ENCODE peak calls at places on chromosomes 7 and 10, in four cellular contexts. M is MM.1S, R is mammary epithelial cell, F is right lobe of liver. H is an unnamed sample. For H3K4me1, the result is how much of the 10 kb centered on the place peaks cover.

GRCh38 chr10:23361665-23362064 is 17.1 kb upstream of the C10orf67 start:
- DNase-seq in M (no peak), F (no peak), R (no peak), H (no peak)

GRCh38 chr7:113774182-113774807 is 144.5 kb downstream of the PPP1R3A start:
- DNase-seq in R (peak), F (no peak), M (peak), H (no peak)

GRCh38 chr7:72337822-72338167 is 74.3 kb downstream of the CALN1 start:
- DNase-seq in M (no peak), R (no peak), F (no peak), H (no peak)

GRCh38 chr10:110077436-110078120 is 69.8 kb downstream of the ADD3 start:
- DNase-seq in R (peak), M (no peak), F (no peak), H (no peak)

GRCh38 chr7:129247087-129247486 is 22.3 kb downstream of the AHCYL2 start:
- DNase-seq in F (no peak), M (no peak), R (no peak), H (no peak)

GRCh38 chr10:120746016-120746755 is 105.0 kb upstream of the WDR11 start:
- DNase-seq in R (no peak), F (no peak), M (no peak), H (no peak)

GRCh38 chr10:132783865-132784581 is 1.9 kb downstream of the NKX6-2 start:
- DNase-seq in F (no peak), R (no peak), M (no peak), H (no peak)

GRCh38 chr10:113131611-113132330 is 181.7 kb downstream of the TCF7L2 start:
- DNase-seq in M (no peak), F (no peak), R (peak), H (no peak)

GRCh38 chr7:85055906-85056305 is 130.9 kb downstream of the SEMA3D start:
- DNase-seq in M (no peak), F (no peak), R (peak), H (no peak)

GRCh38 chr10:23063387-23064287 is 31.7 kb upstream of the MSRB2 start:
- DNase-seq in R (no peak), M (no peak), F (no peak), H (no peak)

GRCh38 chr10:51716981-51717380 is 17.6 kb upstream of the CSTF2T start:
- DNase-seq in F (no peak), M (no peak), R (no peak), H (no peak)

GRCh38 chr10:127999801-128000200 is 92.9 kb downstream of the PTPRE start:
- DNase-seq in R (no peak), F (no peak), M (no peak), H (no peak)

GRCh38 chr10:69644658-69645295 is 14.7 kb downstream of the FAM241B start:
- DNase-seq in F (peak), R (peak), M (no peak), H (peak)

GRCh38 chr10:6204063-6204340 is 1.3 kb downstream of the PFKFB3 start:
- DNase-seq in M (no peak), F (peak), R (no peak), H (peak)

GRCh38 chr7:29840701-29841100 is 34.4 kb downstream of the WIPF3 start:
- DNase-seq in F (no peak), M (no peak), R (no peak), H (no peak)
- TF ChIP-seq CTCF in F (no peak), M (no peak), R (no peak), H (no peak)

GRCh38 chr10:97633921-97634320 is 621 bp upstream of the MORN4 start:
- DNase-seq in R (no peak), M (peak), F (no peak), H (no peak)
- H3K4me3 ChIP-seq in R (peak), M (peak), F (peak), H (peak)

GRCh38 chr7:6107924-6108323 is 76.7 kb downstream of the ANKRD61 start:
- DNase-seq in F (no peak), R (no peak), M (no peak), H (no peak)
- H3K4me1 ChIP-seq in F (under half), R (under half), M (under half), H (under half)

GRCh38 chr7:34900891-34901493 is 136.3 kb downstream of the DPY19L1 start:
- DNase-seq in M (no peak), F (no peak), R (no peak), H (peak)
- TF ChIP-seq CTCF in M (peak), F (no peak), R (no peak), H (no peak)